ENCODE peak calls at places on chromosomes 6 and 20, in six cellular contexts. Y is uterus, R is sigmoid colon, N is heart left ventricle, U is A549, K is spleen. J is an unnamed sample.
A peak's percentile ranks its signal among the peaks of the same experiment; 100 is the strongest.

GRCh38 chr6:134822920-134823430 is 126.9 kb downstream of the ALDH8A1 start:
- DNase-seq in N (no peak), U (peak; percentile 82), R (no peak), Y (peak; percentile 17), K (no peak), J (peak; percentile 18)

GRCh38 chr6:39769012-39769411 is 23.2 kb upstream of the DAAM2 start:
- DNase-seq in N (no peak), K (no peak), R (no peak), U (no peak), Y (no peak), J (no peak)

GRCh38 chr20:52746768-52747167 is 225.4 kb upstream of the TSHZ2 start:
- DNase-seq in R (no peak), K (no peak), U (no peak), N (no peak), Y (no peak), J (no peak)

GRCh38 chr6:52352239-52353008 is 9.5 kb upstream of the PAQR8 start:
- DNase-seq in K (no peak), U (peak; percentile 79), N (no peak), Y (no peak), R (no peak), J (no peak)

GRCh38 chr6:854405-855073 is 161.6 kb upstream of the EXOC2 start:
- DNase-seq in U (no peak), Y (no peak), R (no peak), K (no peak), N (no peak), J (no peak)

GRCh38 chr6:41375598-41376151 is 40.3 kb downstream of the NCR2 start:
- DNase-seq in U (no peak), Y (no peak), N (no peak), R (no peak), K (no peak), J (no peak)

GRCh38 chr6:170033666-170034065 is 257.2 kb downstream of the DLL1 start:
- DNase-seq in K (peak; percentile 22), R (peak; percentile 19), N (no peak), Y (no peak), U (no peak), J (no peak)

GRCh38 chr6:45626087-45626891 is 248.6 kb upstream of the SUPT3H start:
- DNase-seq in N (no peak), R (no peak), U (no peak), K (no peak), Y (no peak), J (no peak)

GRCh38 chr6:167968091-167968490 is 29.4 kb upstream of the KIF25 start:
- DNase-seq in R (no peak), Y (no peak), K (no peak), U (peak; percentile 32), N (no peak), J (no peak)

GRCh38 chr20:40563296-40563950 is 125.6 kb downstream of the MAFB start:
- DNase-seq in K (no peak), Y (no peak), R (no peak), N (no peak), U (peak; percentile 64), J (peak; percentile 18)

GRCh38 chr6:158762787-158763439 is 56.3 kb downstream of the EZR start:
- DNase-seq in Y (no peak), N (peak; percentile 48), R (peak; percentile 52), U (no peak), K (no peak), J (no peak)

GRCh38 chr6:158103228-158103627 is 64.8 kb downstream of the SERAC1 start:
- DNase-seq in Y (no peak), K (no peak), U (no peak), N (no peak), R (no peak), J (no peak)

GRCh38 chr6:140401666-140402255 is 1027.3 kb upstream of the CITED2 start:
- DNase-seq in Y (no peak), U (no peak), N (no peak), R (no peak), K (no peak), J (no peak)

GRCh38 chr6:150152891-150153876 is 10.3 kb downstream of the PPP1R14C start:
- DNase-seq in U (no peak), K (no peak), Y (no peak), N (no peak), R (no peak), J (no peak)

GRCh38 chr6:135331002-135331401 is 149.9 kb downstream of the MYB start:
- DNase-seq in R (no peak), K (no peak), U (no peak), N (no peak), Y (no peak), J (no peak)

GRCh38 chr6:110625883-110626282 is 149.5 kb upstream of the SLC22A16 start:
- DNase-seq in Y (no peak), R (no peak), K (no peak), N (no peak), U (no peak), J (no peak)

GRCh38 chr6:82953871-82954270 is 111.8 kb downstream of the UBE3D start:
- DNase-seq in K (no peak), R (no peak), U (no peak), N (no peak), Y (no peak), J (no peak)

GRCh38 chr20:6053776-6054688 is at the start of gene LRRN4:
- DNase-seq in R (no peak), N (no peak), K (no peak), Y (no peak), U (no peak), J (no peak)

GRCh38 chr6:8277769-8278168 is 157.6 kb downstream of the SLC35B3 start:
- DNase-seq in N (no peak), R (no peak), K (no peak), U (no peak), Y (no peak), J (no peak)

GRCh38 chr6:37638414-37639079 is 59.1 kb downstream of the MDGA1 start:
- DNase-seq in U (peak; percentile 57), Y (no peak), K (no peak), N (no peak), R (no peak), J (no peak)

GRCh38 chr20:10653593-10654288 is 20.1 kb downstream of the JAG1 start:
- DNase-seq in Y (peak; percentile 79), K (no peak), R (peak; percentile 88), U (no peak), N (no peak), J (no peak)

GRCh38 chr20:46784450-46785127 is 75.1 kb downstream of the SLC2A10 start:
- DNase-seq in Y (peak; percentile 15), N (no peak), R (no peak), U (no peak), K (no peak), J (no peak)

GRCh38 chr20:9121211-9121610 is 52.3 kb downstream of the PLCB4 start:
- DNase-seq in N (no peak), U (no peak), R (no peak), Y (no peak), K (no peak), J (no peak)

GRCh38 chr20:21433329-21433890 is 36.1 kb upstream of the NKX2-4 start:
- DNase-seq in N (no peak), Y (no peak), U (peak; percentile 4), R (no peak), K (no peak), J (no peak)

GRCh38 chr6:16415677-16416076 is 177.3 kb downstream of the GMPR start:
- DNase-seq in Y (no peak), K (no peak), N (no peak), R (no peak), U (no peak), J (no peak)

GRCh38 chr6:16420715-16421461 is 182.5 kb downstream of the GMPR start:
- DNase-seq in K (no peak), U (no peak), R (no peak), N (no peak), Y (no peak), J (no peak)

GRCh38 chr6:16420332-16420714 is 181.9 kb downstream of the GMPR start:
- DNase-seq in U (no peak), Y (no peak), N (no peak), K (no peak), R (no peak), J (no peak)

GRCh38 chr6:16421462-16421960 is 183.1 kb downstream of the GMPR start:
- DNase-seq in Y (no peak), K (no peak), N (no peak), R (no peak), U (no peak), J (no peak)

GRCh38 chr6:16419636-16420331 is 181.4 kb downstream of the GMPR start:
- DNase-seq in K (no peak), U (no peak), Y (no peak), R (no peak), N (no peak), J (no peak)
- TF ChIP-seq POLR2A in K (no peak), U (no peak), Y (no peak), R (no peak), N (no peak), J (no peak)

DNA sequence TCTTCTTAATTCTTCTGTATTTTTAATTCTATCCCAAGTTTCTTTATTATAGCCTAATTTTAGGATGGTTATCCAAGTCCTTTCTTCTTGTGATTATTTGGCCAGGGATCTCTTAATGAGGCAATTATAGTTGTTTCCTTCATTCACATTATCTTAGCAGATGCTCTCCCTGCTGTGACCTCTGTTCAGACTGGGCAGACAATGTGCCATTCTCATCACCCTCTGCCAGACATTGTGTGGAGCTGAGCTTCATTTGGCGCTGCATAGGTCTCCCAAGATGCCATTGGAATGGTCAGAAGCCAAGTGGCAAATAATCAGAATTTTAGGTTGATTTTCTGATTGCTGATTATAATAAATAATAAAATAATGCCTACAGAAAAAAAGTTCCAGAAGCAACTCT is 79.5 kb downstream of the LIN28B start:
- DNase-seq in N (no peak), R (no peak), Y (no peak), U (no peak), K (no peak), J (no peak)
- H3K27ac ChIP-seq in N (no peak overlapping the region), R (no peak overlapping the region), Y (no peak overlapping the region), U (no peak overlapping the region), K (no peak overlapping the region), J (no peak overlapping the region)

DNA sequence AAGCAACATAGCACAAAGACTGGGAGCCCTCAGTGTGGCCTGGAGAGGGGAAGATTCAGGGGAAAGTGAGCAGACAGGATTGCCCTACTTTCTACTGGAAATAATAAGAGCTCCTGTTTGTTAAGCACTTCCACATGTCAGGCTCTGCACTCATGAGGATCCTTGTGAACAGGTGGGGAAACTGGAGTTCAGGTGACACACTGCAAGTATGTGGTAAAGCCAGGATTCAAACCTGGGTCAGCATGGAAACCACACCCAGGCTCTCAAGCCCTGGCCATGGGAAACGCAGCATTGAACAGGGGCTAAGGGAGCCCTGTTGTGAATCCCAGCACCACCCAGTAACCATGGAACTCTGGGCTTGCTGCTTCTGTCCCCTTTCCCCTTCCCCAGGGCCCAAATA is 42.8 kb upstream of the ID1 start:
- DNase-seq in K (no peak), Y (no peak), N (no peak), U (no peak), R (no peak), J (no peak)
- TF ChIP-seq POLR2A in K (no peak), Y (no peak), N (no peak), U (no peak), R (no peak), J (no peak)

DNA sequence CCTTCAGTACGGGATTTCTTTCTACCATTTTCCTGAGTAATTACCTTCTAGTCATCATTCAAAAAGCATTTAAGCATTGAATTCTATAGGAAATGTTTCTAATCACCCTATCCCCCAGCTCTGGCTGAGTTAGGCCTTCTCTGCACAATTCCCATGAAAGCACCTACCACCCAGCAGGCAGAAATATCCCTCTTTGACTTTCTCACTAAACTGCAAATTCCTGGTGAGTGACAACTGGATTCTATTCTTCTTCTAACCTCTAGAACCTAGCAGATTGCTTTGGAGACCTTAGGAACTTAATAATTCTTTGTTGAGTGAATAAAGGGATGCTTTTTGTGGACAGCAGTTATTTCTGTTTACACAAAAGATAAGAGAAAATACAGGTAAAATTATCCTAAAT is 328.7 kb downstream of the LAMA2 start:
- DNase-seq in Y (no peak), U (no peak), N (no peak), K (no peak), R (no peak), J (no peak)
- H3K27ac ChIP-seq in Y (no peak overlapping the region), U (no peak overlapping the region), N (no peak overlapping the region), K (no peak overlapping the region), R (no peak overlapping the region), J (no peak overlapping the region)

J was measured in gastrocnemius medialis.